ENCODE peak calls at places on chromosomes 11 and 22, in ten cellular contexts. K is SK-N-SH, J is A549, S is ovary, Q is sigmoid colon, M is tibial nerve, I is stomach, T is upper lobe of left lung, B is HepG2, Y is H1. G is an unnamed sample.

GRCh38 chr11:91795139-91795887 is 429.3 kb upstream of the FAT3 start:
- DNase-seq in K (no peak), J (no peak), S (no peak), Q (no peak), M (no peak), I (no peak), T (no peak), B (no peak), Y (no peak), G (no peak)

GRCh38 chr11:125281831-125282595 is 117.5 kb downstream of the PKNOX2 start:
- DNase-seq in K (no peak), J (no peak), S (no peak), Q (no peak), M (no peak), I (no peak), T (no peak), B (no peak), Y (no peak), G (no peak)

GRCh38 chr11:127902405-127902804 is 685.0 kb downstream of the ETS1 start:
- DNase-seq in K (peak; percentile 73), J (no peak), S (no peak), Q (no peak), M (no peak), I (no peak), T (no peak), B (no peak), Y (no peak), G (no peak)

GRCh38 chr11:60040109-60040508 is at the start of gene OOSP2:
- DNase-seq in K (no peak), J (no peak), S (no peak), Q (no peak), M (no peak), I (no peak), T (no peak), B (no peak), Y (no peak), G (no peak)

GRCh38 chr11:1229471-1230120 is 6.7 kb downstream of the MUC5B start:
- DNase-seq in K (peak; percentile 36), J (no peak), S (no peak), Q (peak; percentile 55), M (no peak), I (no peak), T (peak; percentile 80), B (no peak), Y (no peak), G (peak; percentile 68)

GRCh38 chr11:64485077-64485476 is 105.9 kb upstream of the SLC22A12 start:
- DNase-seq in K (no peak), J (no peak), S (no peak), Q (no peak), M (no peak), I (no peak), T (no peak), B (no peak), Y (no peak), G (no peak)

GRCh38 chr11:111765320-111765983 is 737 bp downstream of the PPP2R1B start:
- DNase-seq in K (no peak), J (no peak), S (no peak), Q (no peak), M (no peak), I (no peak), T (peak; percentile 90), B (no peak), Y (peak; percentile 15), G (no peak)

GRCh38 chr22:20155330-20156041 is 4.6 kb upstream of the CCDC188 start:
- DNase-seq in K (peak; percentile 96), J (no peak), S (no peak), Q (no peak), M (no peak), I (peak; percentile 38), T (peak; percentile 88), B (peak; percentile 19), Y (no peak), G (no peak)

GRCh38 chr11:96074551-96075309 is 150.8 kb upstream of the MTMR2 start:
- DNase-seq in K (peak; percentile 51), J (no peak), S (no peak), Q (no peak), M (no peak), I (no peak), T (no peak), B (no peak), Y (no peak), G (no peak)

GRCh38 chr11:62392944-62393628 is 25.7 kb upstream of the SCGB1A1 start:
- DNase-seq in K (no peak), J (peak; percentile 79), S (no peak), Q (no peak), M (no peak), I (no peak), T (no peak), B (peak; percentile 55), Y (no peak), G (no peak)

DNA sequence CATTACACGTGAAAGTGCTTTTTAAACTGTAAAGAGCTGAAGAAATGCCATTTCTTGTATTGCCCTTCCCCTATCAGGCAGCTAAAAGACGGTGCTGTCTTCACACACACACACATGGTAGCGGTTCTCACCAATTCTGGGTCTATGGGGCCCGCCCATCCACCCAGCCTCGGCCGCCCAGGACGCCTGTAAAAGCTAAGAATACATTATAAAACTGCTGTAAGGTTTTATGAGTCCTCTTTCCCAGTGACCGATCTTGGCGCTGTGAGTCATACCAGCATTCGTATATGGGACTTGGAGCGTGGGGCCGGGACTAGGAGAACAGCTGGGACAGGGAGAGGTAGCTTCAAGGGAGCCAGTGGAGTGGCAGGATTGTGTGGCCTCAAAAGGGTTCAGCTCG is 149.7 kb upstream of the CADM1 start:
- DNase-seq in K (no peak), J (no peak), S (no peak), Q (peak; percentile 79), M (no peak), I (no peak), T (no peak), B (no peak), Y (no peak), G (peak; percentile 83)
- TF ChIP-seq EP300 in K (no peak), J (no peak), S (no peak), Q (no peak), M (no peak), I (no peak), T (no peak), B (no peak), Y (no peak), G (no peak)

GRCh38 chr11:93541154-93541553 is 2.0 kb downstream of the SMCO4 start:
- DNase-seq in K (no peak), J (no peak), S (no peak), Q (no peak), M (no peak), I (no peak), T (no peak), B (no peak), Y (no peak), G (no peak)

GRCh38 chr11:93536346-93536871 is 6.8 kb downstream of the SMCO4 start:
- DNase-seq in K (no peak), J (no peak), S (no peak), Q (no peak), M (no peak), I (no peak), T (no peak), B (no peak), Y (no peak), G (no peak)

GRCh38 chr11:93537022-93537421 is 6.2 kb downstream of the SMCO4 start:
- DNase-seq in K (no peak), J (no peak), S (no peak), Q (no peak), M (no peak), I (peak; percentile 52), T (no peak), B (no peak), Y (no peak), G (no peak)

GRCh38 chr11:93540337-93540736 is 2.9 kb downstream of the SMCO4 start:
- DNase-seq in K (no peak), J (no peak), S (no peak), Q (no peak), M (no peak), I (no peak), T (no peak), B (no peak), Y (no peak), G (no peak)

GRCh38 chr11:93537767-93538261 is 5.4 kb downstream of the SMCO4 start:
- DNase-seq in K (no peak), J (no peak), S (no peak), Q (no peak), M (no peak), I (peak; percentile 34), T (peak; percentile 67), B (no peak), Y (no peak), G (no peak)
- TF ChIP-seq EP300 in K (no peak), J (no peak), S (no peak), Q (no peak), M (no peak), I (no peak), T (no peak), B (no peak), Y (no peak), G (no peak)

DNA sequence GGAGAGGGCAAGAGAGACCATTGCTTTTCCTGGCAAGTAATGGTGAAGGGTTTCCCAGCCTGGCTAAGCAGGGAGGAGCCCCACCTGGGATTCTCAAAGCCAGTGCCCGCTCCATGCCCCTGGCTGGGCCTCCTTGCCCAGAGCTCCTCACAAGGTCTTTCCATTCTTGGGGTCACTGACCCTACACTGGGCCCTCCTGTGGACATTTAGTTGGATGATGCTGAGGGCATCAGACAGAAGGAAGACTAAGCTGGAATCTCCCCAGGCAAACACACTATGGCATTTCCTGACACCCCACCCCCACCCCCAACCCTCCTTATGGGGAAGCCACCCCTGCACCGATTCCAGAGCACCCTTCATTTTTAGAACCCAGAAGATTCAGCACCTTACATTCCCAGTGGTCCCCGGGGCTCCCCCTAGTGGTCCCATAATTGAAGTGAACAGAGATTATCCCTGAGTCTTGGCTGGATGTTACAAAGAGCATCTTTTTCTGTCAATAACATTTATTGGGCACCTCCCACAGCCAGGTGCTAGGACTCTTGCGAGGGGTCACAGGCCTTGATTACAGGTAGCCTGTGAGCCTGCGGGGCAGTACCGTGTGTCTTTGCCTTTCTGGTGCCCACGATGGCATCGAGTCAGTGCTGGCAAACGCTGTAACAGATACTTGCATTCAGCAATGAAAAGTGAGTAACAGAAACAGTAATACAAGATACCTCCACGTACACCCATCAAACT is 548.5 kb downstream of the BUD13 start:
- DNase-seq in K (peak; percentile 63), J (peak; percentile 42), S (peak; percentile 18), Q (no peak), M (peak; percentile 18), I (peak; percentile 58), T (no peak), B (peak; percentile 32), Y (no peak), G (peak; percentile 44)
- TF ChIP-seq EP300 in K (no peak), J (no peak), S (no peak), Q (no peak), M (no peak), I (no peak), T (no peak), B (no peak), Y (no peak), G (no peak)

DNA sequence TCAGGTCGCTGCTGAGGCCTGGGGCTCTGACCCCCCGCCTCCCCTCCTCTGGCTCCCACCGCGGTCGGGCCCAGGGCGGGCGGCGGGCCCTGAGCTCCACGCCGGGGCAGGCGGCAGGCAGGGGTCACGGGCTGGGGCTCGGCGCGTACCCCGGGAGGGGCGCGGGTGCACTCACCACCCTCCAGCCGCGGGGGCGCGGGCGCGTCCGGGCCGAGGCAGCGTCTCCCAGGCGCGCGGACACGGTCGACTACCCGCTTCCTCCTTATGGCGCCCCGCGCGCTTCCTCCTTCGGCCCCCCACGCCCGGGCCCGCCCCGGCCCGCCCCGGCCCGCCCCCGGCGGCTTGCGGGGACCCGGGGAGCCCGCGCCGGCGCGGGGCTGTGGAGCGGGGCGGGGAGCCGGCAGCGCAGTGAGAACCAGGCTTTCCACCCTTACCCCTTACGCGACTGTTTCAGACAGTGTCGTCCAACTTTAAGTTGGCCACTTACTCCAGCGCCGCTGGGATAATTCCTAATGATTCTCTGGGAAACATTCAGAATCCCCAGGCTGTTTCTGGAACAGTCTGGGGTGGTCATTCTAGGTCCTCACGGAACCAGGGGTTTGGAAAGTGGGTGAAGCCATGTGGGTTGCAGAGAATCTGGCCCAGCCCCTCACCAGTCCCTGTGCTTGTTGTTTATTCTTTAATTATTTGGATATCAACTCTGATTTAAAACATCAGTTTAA is at the start of gene BID:
- DNase-seq in K (peak; percentile 84), J (no peak), S (peak; percentile 54), Q (no peak), M (no peak), I (peak; percentile 60), T (peak; percentile 93), B (no peak), Y (no peak), G (peak; percentile 75)
- TF ChIP-seq EP300 in K (peak; percentile 54), J (no peak), S (no peak), Q (no peak), M (no peak), I (no peak), T (no peak), B (no peak), Y (no peak), G (no peak)

G was measured in transverse colon.